ENCODE peak calls at places on chromosomes 5 and 9, in five cellular contexts. U is thyroid gland, X is activated T-helper 1 cell treated with Interleukin-2 at 50 U/mL for 16 hours, W is BJ, J is heart left ventricle. I is an unnamed sample.

GRCh38 chr9:77005216-77005615 is 14.2 kb upstream of the FOXB2 start:
- DNase-seq in X (no peak), W (no peak), U (no peak), J (no peak), I (no peak)

GRCh38 chr5:78719504-78720233 is 71.1 kb upstream of the LHFPL2 start:
- DNase-seq in W (no peak), J (no peak), X (no peak), U (peak), I (no peak)

GRCh38 chr5:40630166-40630565 is 49.5 kb upstream of the PTGER4 start:
- DNase-seq in X (no peak), U (no peak), W (no peak), J (no peak), I (no peak)

GRCh38 chr5:130526708-130527107 is 622.4 kb downstream of the CHSY3 start:
- DNase-seq in W (no peak), U (no peak), J (no peak), X (no peak), I (no peak)

GRCh38 chr9:127854169-127854833 is at the start of gene ENG:
- DNase-seq in X (no peak), J (peak), U (peak), W (no peak), I (no peak)

GRCh38 chr5:126383246-126383645 is 40.0 kb upstream of the GRAMD2B start:
- DNase-seq in X (no peak), U (no peak), J (no peak), W (no peak), I (no peak)

GRCh38 chr9:129322022-129322621 is 144.1 kb upstream of the IER5L start:
- DNase-seq in J (no peak), X (no peak), U (no peak), W (no peak), I (no peak)

GRCh38 chr9:102986425-102986824 is 8.7 kb upstream of the CYLC2 start:
- DNase-seq in J (no peak), X (no peak), W (no peak), U (no peak), I (no peak)

GRCh38 chr5:92944337-92944736 is 636.7 kb downstream of the NR2F1-AS1 start:
- DNase-seq in X (no peak), J (no peak), U (no peak), W (no peak), I (no peak)

GRCh38 chr5:34686762-34687268 is 30.7 kb downstream of the RAI14 start:
- DNase-seq in W (no peak), U (peak), J (peak), X (no peak), I (no peak)